ENCODE peak calls at places on chromosomes 3 and 15, in six cellular contexts. One of them, this sample, is unnamed.

GRCh38 chr3:197552198-197552597 is 3.6 kb downstream of the BDH1 start:
- DNase-seq in HFF-Myc: no peak
- DNase-seq in aorta: no peak
- DNase-seq in coronary artery: no peak
- DNase-seq in DMS79 treated with DMSO at 0.1 percent for 48 hours: no peak
- DNase-seq in left colon: no peak
- DNase-seq in this sample: no peak

GRCh38 chr3:109117939-109118338 is at the start of gene MORC1:
- DNase-seq in DMS79 treated with DMSO at 0.1 percent for 48 hours: no peak
- DNase-seq in left colon: no peak
- DNase-seq in aorta: peak
- DNase-seq in HFF-Myc: no peak
- DNase-seq in coronary artery: no peak
- DNase-seq in this sample: no peak

GRCh38 chr3:116444819-116445290 is 432 bp downstream of the LSAMP start:
- DNase-seq in DMS79 treated with DMSO at 0.1 percent for 48 hours: peak
- DNase-seq in left colon: no peak
- DNase-seq in HFF-Myc: no peak
- DNase-seq in coronary artery: no peak
- DNase-seq in aorta: no peak
- DNase-seq in this sample: no peak

GRCh38 chr3:53715815-53716483 is 130.3 kb downstream of the CHDH start:
- DNase-seq in DMS79 treated with DMSO at 0.1 percent for 48 hours: no peak
- DNase-seq in aorta: no peak
- DNase-seq in coronary artery: no peak
- DNase-seq in left colon: no peak
- DNase-seq in HFF-Myc: no peak
- DNase-seq in this sample: no peak

GRCh38 chr3:124351430-124352142 is 359.7 kb upstream of the ROPN1 start:
- DNase-seq in coronary artery: no peak
- DNase-seq in left colon: no peak
- DNase-seq in DMS79 treated with DMSO at 0.1 percent for 48 hours: peak
- DNase-seq in aorta: no peak
- DNase-seq in HFF-Myc: peak
- DNase-seq in this sample: no peak

GRCh38 chr15:38274135-38274534 is 21.5 kb downstream of the SPRED1 start:
- DNase-seq in left colon: no peak
- DNase-seq in DMS79 treated with DMSO at 0.1 percent for 48 hours: no peak
- DNase-seq in coronary artery: no peak
- DNase-seq in HFF-Myc: no peak
- DNase-seq in aorta: no peak
- DNase-seq in this sample: no peak

GRCh38 chr3:56799251-56799882 is 2.4 kb downstream of the ARHGEF3 start:
- DNase-seq in aorta: no peak
- DNase-seq in left colon: no peak
- DNase-seq in coronary artery: no peak
- DNase-seq in HFF-Myc: peak
- DNase-seq in DMS79 treated with DMSO at 0.1 percent for 48 hours: peak
- DNase-seq in this sample: no peak

GRCh38 chr3:136595862-136596697 is 156.1 kb downstream of the STAG1 start:
- DNase-seq in DMS79 treated with DMSO at 0.1 percent for 48 hours: no peak
- DNase-seq in left colon: no peak
- DNase-seq in HFF-Myc: no peak
- DNase-seq in aorta: no peak
- DNase-seq in coronary artery: no peak
- DNase-seq in this sample: no peak

GRCh38 chr15:98649996-98650870 is 1.9 kb downstream of the IGF1R start:
- DNase-seq in aorta: peak
- DNase-seq in left colon: peak
- DNase-seq in coronary artery: peak
- DNase-seq in HFF-Myc: no peak
- DNase-seq in DMS79 treated with DMSO at 0.1 percent for 48 hours: no peak
- DNase-seq in this sample: no peak

GRCh38 chr3:115822572-115822971 is 199.3 kb downstream of the GAP43 start:
- DNase-seq in coronary artery: no peak
- DNase-seq in DMS79 treated with DMSO at 0.1 percent for 48 hours: no peak
- DNase-seq in aorta: no peak
- DNase-seq in left colon: no peak
- DNase-seq in HFF-Myc: no peak
- DNase-seq in this sample: no peak

GRCh38 chr3:190864002-190864401 is 1.5 kb upstream of the GMNC start:
- DNase-seq in coronary artery: no peak
- DNase-seq in left colon: no peak
- DNase-seq in aorta: no peak
- DNase-seq in HFF-Myc: no peak
- DNase-seq in DMS79 treated with DMSO at 0.1 percent for 48 hours: no peak
- DNase-seq in this sample: no peak

GRCh38 chr15:64284037-64284436 is 71.9 kb downstream of the CSNK1G1 start:
- DNase-seq in DMS79 treated with DMSO at 0.1 percent for 48 hours: no peak
- DNase-seq in left colon: no peak
- DNase-seq in aorta: no peak
- DNase-seq in HFF-Myc: peak
- DNase-seq in coronary artery: no peak
- DNase-seq in this sample: no peak

GRCh38 chr15:72227192-72227586 is 3.8 kb downstream of the PKM start:
- DNase-seq in HFF-Myc: no peak
- DNase-seq in coronary artery: no peak
- DNase-seq in DMS79 treated with DMSO at 0.1 percent for 48 hours: no peak
- DNase-seq in aorta: no peak
- DNase-seq in left colon: no peak
- DNase-seq in this sample: no peak

GRCh38 chr15:78061963-78062427 is 15.5 kb downstream of the TBC1D2B start:
- DNase-seq in HFF-Myc: no peak
- DNase-seq in aorta: no peak
- DNase-seq in DMS79 treated with DMSO at 0.1 percent for 48 hours: peak
- DNase-seq in coronary artery: no peak
- DNase-seq in left colon: no peak
- DNase-seq in this sample: no peak

GRCh38 chr3:177574232-177574856 is 377.1 kb upstream of the TBL1XR1 start:
- DNase-seq in DMS79 treated with DMSO at 0.1 percent for 48 hours: no peak
- DNase-seq in HFF-Myc: no peak
- DNase-seq in left colon: peak
- DNase-seq in coronary artery: no peak
- DNase-seq in aorta: no peak
- DNase-seq in this sample: no peak

GRCh38 chr15:88450125-88450798 is 16.9 kb downstream of the MRPL46 start:
- DNase-seq in aorta: peak
- DNase-seq in HFF-Myc: no peak
- DNase-seq in coronary artery: no peak
- DNase-seq in DMS79 treated with DMSO at 0.1 percent for 48 hours: peak
- DNase-seq in left colon: no peak
- DNase-seq in this sample: peak

GRCh38 chr15:90686435-90687218 is 30.5 kb upstream of the BLM start:
- DNase-seq in aorta: no peak
- DNase-seq in left colon: no peak
- DNase-seq in coronary artery: no peak
- DNase-seq in DMS79 treated with DMSO at 0.1 percent for 48 hours: no peak
- DNase-seq in HFF-Myc: no peak
- DNase-seq in this sample: no peak

GRCh38 chr15:41971893-41972340 is 440 bp downstream of the EHD4 start:
- DNase-seq in aorta: no peak
- DNase-seq in left colon: no peak
- DNase-seq in HFF-Myc: no peak
- DNase-seq in DMS79 treated with DMSO at 0.1 percent for 48 hours: no peak
- DNase-seq in coronary artery: peak
- DNase-seq in this sample: peak

GRCh38 chr15:65377976-65378366 is at the start of gene IGDCC3:
- DNase-seq in left colon: no peak
- DNase-seq in coronary artery: no peak
- DNase-seq in HFF-Myc: no peak
- DNase-seq in aorta: no peak
- DNase-seq in DMS79 treated with DMSO at 0.1 percent for 48 hours: no peak
- DNase-seq in this sample: no peak

GRCh38 chr3:16085884-16086608 is 88.4 kb upstream of the GALNT15 start:
- DNase-seq in left colon: peak
- DNase-seq in aorta: peak
- DNase-seq in coronary artery: no peak
- DNase-seq in HFF-Myc: no peak
- DNase-seq in DMS79 treated with DMSO at 0.1 percent for 48 hours: no peak
- DNase-seq in this sample: no peak